ENCODE peak calls at places on chromosomes 12 and 14, in five cellular contexts. K is HCT116, N is SK-N-SH, S is H1, T is breast epithelium. X is an unnamed sample. For H3K27me3, the result is how much of the 10 kb centered on the place peaks cover.

GRCh38 chr14:68794856-68795601 is 2.2 kb upstream of the ZFP36L1 start:
- DNase-seq in K (no peak), N (peak), S (no peak), T (peak), X (no peak)

GRCh38 chr12:26010293-26010821 is 51.9 kb downstream of the RASSF8 start:
- DNase-seq in K (no peak), N (no peak), S (no peak), T (no peak), X (no peak)

GRCh38 chr12:106585862-106586534 is 3.2 kb downstream of the RFX4 start:
- DNase-seq in K (no peak), N (peak), S (peak), T (no peak), X (no peak)

GRCh38 chr14:95337052-95337595 is 17.4 kb upstream of the CLMN start:
- DNase-seq in K (no peak), N (no peak), S (no peak), T (no peak), X (no peak)

GRCh38 chr14:63045234-63045611 is at the start of gene KCNH5:
- DNase-seq in K (no peak), N (peak), S (peak), T (no peak), X (no peak)

GRCh38 chr14:72521045-72521444 is 372.9 kb downstream of the DPF3 start:
- DNase-seq in K (no peak), N (no peak), S (no peak), T (no peak), X (no peak)

GRCh38 chr14:86221755-86222154 is 691.8 kb downstream of the FLRT2 start:
- DNase-seq in K (no peak), N (no peak), S (no peak), T (no peak), X (no peak)

GRCh38 chr14:55130194-55130550 is 1.1 kb downstream of the LGALS3 start:
- DNase-seq in K (no peak), N (no peak), S (no peak), T (no peak), X (no peak)

GRCh38 chr12:51442324-51442723 is 17.7 kb downstream of the SLC4A8 start:
- DNase-seq in K (no peak), N (no peak), S (no peak), T (no peak), X (no peak)

GRCh38 chr12:81800298-81801148 is 41.4 kb upstream of the PPFIA2 start:
- DNase-seq in K (no peak), N (no peak), S (no peak), T (peak), X (no peak)

GRCh38 chr12:50659260-50659659 is 104.6 kb upstream of the ATF1 start:
- DNase-seq in K (no peak), N (no peak), S (no peak), T (no peak), X (no peak)

GRCh38 chr12:123847876-123848275 is 85.8 kb downstream of the DNAH10 start:
- DNase-seq in K (no peak), N (no peak), S (no peak), T (no peak), X (no peak)

GRCh38 chr12:80107221-80107620 is 7.9 kb downstream of the OTOGL start:
- DNase-seq in K (no peak), N (no peak), S (no peak), T (no peak), X (no peak)

GRCh38 chr12:91058821-91059220 is 997 bp upstream of the KERA start:
- DNase-seq in K (no peak), N (no peak), S (no peak), T (no peak), X (no peak)

GRCh38 chr14:77241955-77242354 is 29.1 kb downstream of the NGB start:
- DNase-seq in K (no peak), N (no peak), S (no peak), T (no peak), X (no peak)

GRCh38 chr12:103698752-103699540 is 111.9 kb downstream of the STAB2 start:
- DNase-seq in K (no peak), N (no peak), S (no peak), T (no peak), X (no peak)

GRCh38 chr12:18430425-18431048 is 169.2 kb downstream of the PIK3C2G start:
- DNase-seq in K (peak), N (peak), S (peak), T (no peak), X (peak)

GRCh38 chr12:42024495-42024830 is 120.2 kb downstream of the GXYLT1 start:
- DNase-seq in K (no peak), N (no peak), S (no peak), T (no peak), X (no peak)

GRCh38 chr14:76576047-76576741 is 185.1 kb upstream of the VASH1 start:
- DNase-seq in K (no peak), N (no peak), S (no peak), T (no peak), X (no peak)

GRCh38 chr14:59398841-59399240 is 66.3 kb downstream of the GPR135 start:
- DNase-seq in K (no peak), N (no peak), S (no peak), T (no peak), X (no peak)

GRCh38 chr12:51589060-51589459 is 2.0 kb upstream of the SCN8A start:
- DNase-seq in K (no peak), N (no peak), S (no peak), T (no peak), X (no peak)

GRCh38 chr14:85315891-85316290 is 214.1 kb upstream of the FLRT2 start:
- DNase-seq in K (no peak), N (no peak), S (no peak), T (no peak), X (no peak)

GRCh38 chr12:95591731-95592130 is 40.5 kb upstream of the USP44 start:
- DNase-seq in K (no peak), N (no peak), S (no peak), T (no peak), X (no peak)

GRCh38 chr14:47675239-47675488 is 241 bp downstream of the MDGA2 start:
- DNase-seq in K (no peak), N (no peak), S (no peak), T (no peak), X (no peak)

GRCh38 chr12:47910486-47910885 is 5.7 kb upstream of the VDR start:
- DNase-seq in K (no peak), N (no peak), S (no peak), T (no peak), X (no peak)

GRCh38 chr12:49909826-49910225 is 6.1 kb upstream of the FAIM2 start:
- DNase-seq in K (peak), N (no peak), S (peak), T (no peak), X (peak)

GRCh38 chr12:14961466-14962155 is at the start of gene ARHGDIB:
- DNase-seq in K (no peak), N (no peak), S (no peak), T (peak), X (no peak)

GRCh38 chr14:61925043-61925442 is 162.8 kb downstream of the SNAPC1 start:
- DNase-seq in K (peak), N (no peak), S (no peak), T (no peak), X (no peak)

GRCh38 chr12:95630496-95630895 is 79.2 kb upstream of the USP44 start:
- DNase-seq in K (no peak), N (no peak), S (no peak), T (no peak), X (no peak)

GRCh38 chr12:51082561-51083139 is 746 bp downstream of the CSRNP2 start:
- DNase-seq in K (no peak), N (no peak), S (no peak), T (no peak), X (no peak)

GRCh38 chr12:64781374-64782029 is 22.3 kb upstream of the GNS start:
- DNase-seq in K (no peak), N (peak), S (no peak), T (no peak), X (no peak)

GRCh38 chr12:127656261-127656660 is 610.7 kb upstream of the TMEM132C start:
- DNase-seq in K (no peak), N (no peak), S (no peak), T (no peak), X (no peak)

GRCh38 chr12:127655691-127656090 is 611.3 kb upstream of the TMEM132C start:
- DNase-seq in K (no peak), N (no peak), S (no peak), T (no peak), X (no peak)

GRCh38 chr12:127660961-127661360 is 606.0 kb upstream of the TMEM132C start:
- DNase-seq in K (no peak), N (no peak), S (no peak), T (no peak), X (no peak)

GRCh38 chr12:127654383-127654985 is 612.5 kb upstream of the TMEM132C start:
- DNase-seq in K (no peak), N (no peak), S (no peak), T (no peak), X (no peak)

DNA sequence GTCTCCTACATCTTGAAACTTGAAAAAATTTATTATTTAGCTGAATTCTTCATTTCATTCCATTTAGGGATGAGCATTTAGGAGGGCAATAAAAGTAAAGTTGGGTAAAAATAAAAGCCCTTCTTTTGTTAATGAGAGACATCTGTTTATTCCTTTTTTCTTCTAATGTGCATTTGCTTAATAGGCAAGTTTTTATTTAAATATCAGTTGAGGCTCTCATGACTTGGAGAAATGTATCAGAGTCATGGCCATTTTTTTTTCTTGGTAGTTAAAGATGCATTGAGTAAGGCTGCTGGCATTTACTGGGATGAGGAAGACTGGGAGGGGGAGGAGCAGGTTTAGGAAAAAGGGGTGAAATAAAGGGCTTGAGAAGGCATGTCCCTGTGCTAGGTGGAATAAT is 609.9 kb upstream of the TMEM132C start:
- DNase-seq in K (no peak), N (no peak), S (no peak), T (no peak), X (no peak)
- H3K27me3 ChIP-seq in K (under half), N (under half), S (under half), T (under half), X (under half)

DNA sequence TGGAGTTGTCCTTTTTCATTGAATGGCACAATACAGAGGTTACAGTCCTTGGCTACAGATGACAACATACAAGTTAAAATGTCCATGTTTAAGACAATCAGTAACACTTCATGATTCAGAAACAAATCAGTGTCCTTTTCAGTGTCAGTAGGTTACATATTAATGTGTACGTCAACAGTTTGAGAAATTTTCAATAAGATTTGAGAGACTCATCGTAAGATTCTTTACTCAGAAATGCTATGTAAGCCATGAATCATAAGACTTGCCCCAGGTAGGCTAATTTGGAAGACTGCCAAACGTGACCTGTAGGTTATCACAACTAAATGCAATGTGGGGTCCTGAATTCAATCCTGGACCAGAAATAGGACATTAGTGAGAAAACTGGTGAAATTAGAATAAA is 3.5 kb downstream of the RDH12 start:
- DNase-seq in K (no peak), N (no peak), S (no peak), T (no peak), X (no peak)
- H3K4me3 ChIP-seq in K (no peak), N (no peak), S (no peak), T (no peak), X (no peak)

GRCh38 chr12:89927226-89927698 is 218.6 kb upstream of the ATP2B1 start:
- DNase-seq in K (no peak), N (no peak), S (no peak), T (no peak), X (no peak)
- TF ChIP-seq POLR2AphosphoS5 in K (no peak), N (no peak), S (no peak), T (no peak), X (no peak)

DNA sequence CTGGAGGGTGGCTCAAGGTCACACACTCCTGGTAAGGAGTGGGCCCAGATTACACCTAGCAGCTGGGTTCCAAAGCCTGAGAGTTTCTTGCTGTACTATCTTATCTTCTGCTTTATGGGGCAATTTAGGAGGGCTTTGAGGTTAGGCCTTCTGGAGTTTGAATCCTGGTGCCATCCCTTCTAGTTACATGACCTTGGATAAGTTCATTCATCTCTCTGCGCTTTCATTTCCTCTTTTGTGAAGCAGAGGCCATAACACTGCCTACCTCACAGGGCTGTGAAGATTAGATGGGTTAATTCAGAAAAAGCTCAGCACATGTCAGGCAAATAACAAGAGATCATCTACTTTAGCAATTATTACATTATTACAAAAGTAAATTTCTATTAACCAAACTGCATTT is 7.4 kb upstream of the KRT77 start:
- DNase-seq in K (no peak), N (no peak), S (no peak), T (no peak), X (no peak)
- H3K27me3 ChIP-seq in K (under half), N (half or more), S (under half), T (under half), X (under half)

GRCh38 chr14:20798318-20798717 is 4.3 kb downstream of the RNASE1 start:
- DNase-seq in K (no peak), N (no peak), S (no peak), T (no peak), X (no peak)

GRCh38 chr14:20798932-20799331 is 3.7 kb downstream of the RNASE1 start:
- DNase-seq in K (no peak), N (no peak), S (no peak), T (no peak), X (no peak)

GRCh38 chr14:20799444-20799843 is 3.2 kb downstream of the RNASE1 start:
- DNase-seq in K (no peak), N (no peak), S (no peak), T (no peak), X (no peak)

GRCh38 chr14:20801726-20802125 is 918 bp downstream of the RNASE1 start:
- DNase-seq in K (no peak), N (no peak), S (no peak), T (peak), X (peak)

GRCh38 chr14:20799955-20800544 is 2.6 kb downstream of the RNASE1 start:
- DNase-seq in K (no peak), N (no peak), S (no peak), T (peak), X (no peak)
- H3K4me3 ChIP-seq in K (no peak), N (no peak), S (no peak), T (peak), X (peak)